ENCODE peak calls at places on chromosomes 3 and 15, in five cellular contexts. One of them, this sample, is unnamed.
A peak's percentile ranks its signal among the peaks of the same experiment; 100 is the strongest.

GRCh38 chr3:53026423-53027162 is 19.3 kb downstream of the SFMBT1 start:
- ATAC-seq in mucosa of descending colon: no peak
- ATAC-seq in gastrocnemius medialis: no peak
- ATAC-seq in right lobe of liver: no peak
- ATAC-seq in HCT116: peak; percentile 66
- ATAC-seq in this sample: no peak

GRCh38 chr3:34675383-34676120 is 877.1 kb downstream of the PDCD6IP start:
- ATAC-seq in mucosa of descending colon: no peak
- ATAC-seq in right lobe of liver: no peak
- ATAC-seq in HCT116: no peak
- ATAC-seq in gastrocnemius medialis: no peak
- ATAC-seq in this sample: no peak

GRCh38 chr3:7640787-7641186 is 779.9 kb downstream of the GRM7 start:
- ATAC-seq in mucosa of descending colon: no peak
- ATAC-seq in right lobe of liver: peak; percentile 88
- ATAC-seq in HCT116: no peak
- ATAC-seq in gastrocnemius medialis: no peak
- ATAC-seq in this sample: no peak

GRCh38 chr3:197949191-197949766 is 711 bp upstream of the RPL35A start:
- ATAC-seq in gastrocnemius medialis: no peak
- ATAC-seq in HCT116: peak; percentile 40
- ATAC-seq in mucosa of descending colon: no peak
- ATAC-seq in right lobe of liver: no peak
- ATAC-seq in this sample: no peak

GRCh38 chr15:31360843-31361763 is 34.5 kb downstream of the KLF13 start:
- ATAC-seq in gastrocnemius medialis: no peak
- ATAC-seq in right lobe of liver: no peak
- ATAC-seq in mucosa of descending colon: peak; percentile 72
- ATAC-seq in HCT116: no peak
- ATAC-seq in this sample: no peak

GRCh38 chr3:54427501-54427900 is 305.1 kb downstream of the CACNA2D3 start:
- ATAC-seq in right lobe of liver: no peak
- ATAC-seq in mucosa of descending colon: no peak
- ATAC-seq in gastrocnemius medialis: no peak
- ATAC-seq in HCT116: no peak
- ATAC-seq in this sample: no peak

GRCh38 chr3:27641271-27641670 is 80.9 kb downstream of the EOMES start:
- ATAC-seq in gastrocnemius medialis: no peak
- ATAC-seq in mucosa of descending colon: no peak
- ATAC-seq in right lobe of liver: no peak
- ATAC-seq in HCT116: no peak
- ATAC-seq in this sample: no peak

GRCh38 chr3:3836845-3837244 is 37.6 kb downstream of the LRRN1 start:
- ATAC-seq in HCT116: no peak
- ATAC-seq in gastrocnemius medialis: no peak
- ATAC-seq in right lobe of liver: no peak
- ATAC-seq in mucosa of descending colon: no peak
- ATAC-seq in this sample: no peak

GRCh38 chr3:66469220-66469640 is 31.6 kb downstream of the LRIG1 start:
- ATAC-seq in HCT116: no peak
- ATAC-seq in gastrocnemius medialis: no peak
- ATAC-seq in right lobe of liver: no peak
- ATAC-seq in mucosa of descending colon: no peak
- ATAC-seq in this sample: no peak

GRCh38 chr3:185508330-185508729 is 9.5 kb upstream of the TMEM41A start:
- ATAC-seq in HCT116: no peak
- ATAC-seq in gastrocnemius medialis: no peak
- ATAC-seq in mucosa of descending colon: no peak
- ATAC-seq in right lobe of liver: no peak
- ATAC-seq in this sample: no peak

GRCh38 chr3:61618871-61619270 is 57.5 kb downstream of the PTPRG start:
- ATAC-seq in HCT116: no peak
- ATAC-seq in gastrocnemius medialis: no peak
- ATAC-seq in right lobe of liver: no peak
- ATAC-seq in mucosa of descending colon: no peak
- ATAC-seq in this sample: no peak

GRCh38 chr15:90079619-90080559 is 22.4 kb downstream of the IDH2 start:
- ATAC-seq in gastrocnemius medialis: no peak
- ATAC-seq in HCT116: no peak
- ATAC-seq in mucosa of descending colon: peak; percentile 4
- ATAC-seq in right lobe of liver: no peak
- ATAC-seq in this sample: no peak

GRCh38 chr3:186380622-186381380 is 18.8 kb upstream of the DGKG start:
- ATAC-seq in HCT116: no peak
- ATAC-seq in gastrocnemius medialis: no peak
- ATAC-seq in right lobe of liver: no peak
- ATAC-seq in mucosa of descending colon: no peak
- ATAC-seq in this sample: no peak

GRCh38 chr15:28989239-28989830 is 103.6 kb downstream of the APBA2 start:
- ATAC-seq in HCT116: peak; percentile 90
- ATAC-seq in right lobe of liver: no peak
- ATAC-seq in mucosa of descending colon: no peak
- ATAC-seq in gastrocnemius medialis: no peak
- ATAC-seq in this sample: no peak

GRCh38 chr3:156761713-156762575 is 64.2 kb upstream of the LEKR1 start:
- ATAC-seq in mucosa of descending colon: no peak
- ATAC-seq in gastrocnemius medialis: no peak
- ATAC-seq in right lobe of liver: peak; percentile 44
- ATAC-seq in HCT116: no peak
- ATAC-seq in this sample: no peak

GRCh38 chr3:31546152-31546551 is 13.4 kb downstream of the STT3B start:
- ATAC-seq in HCT116: no peak
- ATAC-seq in gastrocnemius medialis: peak; percentile 26
- ATAC-seq in right lobe of liver: no peak
- ATAC-seq in mucosa of descending colon: no peak
- ATAC-seq in this sample: peak; percentile 69

GRCh38 chr3:73100734-73101550 is 39.5 kb downstream of the EBLN2 start:
- ATAC-seq in right lobe of liver: peak; percentile 99
- ATAC-seq in HCT116: peak; percentile 96
- ATAC-seq in gastrocnemius medialis: peak; percentile 93
- ATAC-seq in mucosa of descending colon: peak; percentile 94
- ATAC-seq in this sample: peak; percentile 75

GRCh38 chr3:151209652-151210051 is 6.6 kb upstream of the GPR171 start:
- ATAC-seq in gastrocnemius medialis: no peak
- ATAC-seq in HCT116: no peak
- ATAC-seq in mucosa of descending colon: no peak
- ATAC-seq in right lobe of liver: no peak
- ATAC-seq in this sample: no peak

GRCh38 chr3:10945683-10946287 is 46.8 kb upstream of the SLC6A1 start:
- ATAC-seq in gastrocnemius medialis: peak; percentile 78
- ATAC-seq in mucosa of descending colon: peak; percentile 69
- ATAC-seq in HCT116: peak; percentile 99
- ATAC-seq in right lobe of liver: peak; percentile 83
- ATAC-seq in this sample: peak; percentile 56

GRCh38 chr3:196624008-196624790 is 15.3 kb upstream of the NRROS start:
- ATAC-seq in gastrocnemius medialis: no peak
- ATAC-seq in HCT116: no peak
- ATAC-seq in right lobe of liver: peak; percentile 46
- ATAC-seq in mucosa of descending colon: peak; percentile 57
- ATAC-seq in this sample: peak; percentile 58

GRCh38 chr3:44513513-44513912 is 36.0 kb upstream of the ZNF445 start:
- ATAC-seq in gastrocnemius medialis: no peak
- ATAC-seq in HCT116: no peak
- ATAC-seq in mucosa of descending colon: no peak
- ATAC-seq in right lobe of liver: no peak
- ATAC-seq in this sample: no peak

GRCh38 chr3:54582424-54582823 is 345.4 kb downstream of the LRTM1 start:
- ATAC-seq in HCT116: no peak
- ATAC-seq in gastrocnemius medialis: no peak
- ATAC-seq in right lobe of liver: no peak
- ATAC-seq in mucosa of descending colon: no peak
- ATAC-seq in this sample: no peak

GRCh38 chr3:151210676-151211381 is 7.8 kb upstream of the GPR171 start:
- ATAC-seq in HCT116: no peak
- ATAC-seq in right lobe of liver: peak; percentile 93
- ATAC-seq in mucosa of descending colon: peak; percentile 95
- ATAC-seq in gastrocnemius medialis: no peak
- ATAC-seq in this sample: peak; percentile 31

GRCh38 chr3:72573051-72573450 is 275.2 kb downstream of the SHQ1 start:
- ATAC-seq in right lobe of liver: no peak
- ATAC-seq in mucosa of descending colon: no peak
- ATAC-seq in HCT116: no peak
- ATAC-seq in gastrocnemius medialis: no peak
- ATAC-seq in this sample: no peak

GRCh38 chr3:137792633-137793271 is 28.6 kb downstream of the SOX14 start:
- ATAC-seq in HCT116: peak; percentile 80
- ATAC-seq in gastrocnemius medialis: no peak
- ATAC-seq in right lobe of liver: peak; percentile 90
- ATAC-seq in mucosa of descending colon: peak; percentile 32
- ATAC-seq in this sample: no peak

GRCh38 chr3:171317133-171317532 is 143.1 kb downstream of the TNIK start:
- ATAC-seq in mucosa of descending colon: peak; percentile 36
- ATAC-seq in gastrocnemius medialis: no peak
- ATAC-seq in right lobe of liver: no peak
- ATAC-seq in HCT116: no peak
- ATAC-seq in this sample: no peak

GRCh38 chr3:23834082-23834870 is 28.5 kb downstream of the UBE2E1 start:
- ATAC-seq in right lobe of liver: no peak
- ATAC-seq in gastrocnemius medialis: peak; percentile 29
- ATAC-seq in mucosa of descending colon: no peak
- ATAC-seq in HCT116: peak; percentile 62
- ATAC-seq in this sample: no peak

GRCh38 chr3:61896251-61896650 is 334.9 kb downstream of the PTPRG start:
- ATAC-seq in mucosa of descending colon: peak; percentile 13
- ATAC-seq in right lobe of liver: peak; percentile 82
- ATAC-seq in HCT116: no peak
- ATAC-seq in gastrocnemius medialis: no peak
- ATAC-seq in this sample: no peak

DNA sequence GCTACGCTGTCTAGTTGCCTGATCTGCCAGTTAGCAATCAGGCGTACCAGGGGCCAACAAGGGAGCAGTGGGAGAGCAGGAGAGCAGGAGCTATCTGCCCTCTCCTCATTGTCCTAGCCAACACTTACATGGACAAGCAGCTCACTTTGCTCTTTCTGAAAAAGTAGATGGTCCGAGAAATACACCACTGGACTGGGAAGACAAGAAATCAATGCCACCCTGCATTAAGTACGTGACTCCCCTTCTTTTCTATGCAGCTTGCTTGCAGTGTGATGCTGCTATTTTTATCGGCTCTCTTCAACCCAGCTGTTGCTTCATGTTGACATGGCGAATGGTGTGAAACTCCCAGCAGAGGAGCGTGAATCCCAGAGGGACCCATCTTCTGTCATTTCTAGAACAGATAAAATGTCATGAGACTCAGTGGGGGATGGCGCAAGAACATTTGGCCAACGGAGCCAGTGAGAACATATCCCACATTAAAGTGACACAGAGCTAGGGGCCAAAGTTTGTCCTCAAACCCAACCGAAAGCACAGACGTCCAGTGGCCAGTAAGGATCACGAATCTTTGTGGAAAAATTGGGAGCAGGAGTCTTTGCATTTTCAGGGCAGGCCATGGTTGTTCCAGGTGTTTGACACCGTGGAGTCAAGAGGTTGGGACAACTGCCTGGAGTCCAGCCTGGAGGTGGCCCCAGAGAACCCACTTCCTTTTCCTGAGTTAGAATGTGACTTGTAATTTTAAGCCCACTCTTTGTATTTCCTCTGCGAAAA is 53.7 kb upstream of the MEF2A start:
- ATAC-seq in right lobe of liver: peak; percentile 11
- ATAC-seq in HCT116: no peak
- ATAC-seq in gastrocnemius medialis: peak; percentile 72
- ATAC-seq in mucosa of descending colon: peak; percentile 41
- ATAC-seq in this sample: no peak
- TF ChIP-seq CTCF in right lobe of liver: no peak
- TF ChIP-seq CTCF in HCT116: no peak
- TF ChIP-seq CTCF in gastrocnemius medialis: no peak
- TF ChIP-seq CTCF in mucosa of descending colon: no peak
- TF ChIP-seq CTCF in this sample: no peak

DNA sequence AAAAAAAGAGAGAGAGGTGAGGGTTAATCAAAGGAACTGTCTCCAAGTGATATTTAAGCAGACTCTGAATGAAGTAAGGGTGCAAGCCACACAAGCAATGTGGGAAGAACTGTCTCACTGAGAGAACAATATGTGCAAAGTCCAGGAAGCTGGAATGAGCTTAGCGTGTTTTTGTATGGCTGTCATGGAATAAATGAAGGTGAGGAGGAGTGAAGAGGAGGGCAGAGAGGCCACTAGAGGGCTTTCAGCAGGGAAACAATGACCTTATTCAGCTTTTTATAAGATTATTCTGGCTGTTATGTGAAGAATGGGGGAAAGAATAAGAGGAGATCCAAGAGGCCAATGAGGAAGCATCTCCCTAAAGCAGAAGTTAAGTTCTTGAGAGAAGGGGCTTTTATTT is 86.9 kb upstream of the COL8A1 start:
- ATAC-seq in mucosa of descending colon: no peak
- ATAC-seq in right lobe of liver: no peak
- ATAC-seq in gastrocnemius medialis: no peak
- ATAC-seq in HCT116: no peak
- ATAC-seq in this sample: no peak
- TF ChIP-seq CTCF in mucosa of descending colon: no peak
- TF ChIP-seq CTCF in right lobe of liver: no peak
- TF ChIP-seq CTCF in gastrocnemius medialis: no peak
- TF ChIP-seq CTCF in HCT116: peak; percentile 28
- TF ChIP-seq CTCF in this sample: no peak

GRCh38 chr15:71386448-71387236 is 271.4 kb downstream of the THSD4 start:
- ATAC-seq in mucosa of descending colon: no peak
- ATAC-seq in gastrocnemius medialis: no peak
- ATAC-seq in HCT116: no peak
- ATAC-seq in right lobe of liver: peak; percentile 76
- ATAC-seq in this sample: no peak
- TF ChIP-seq CTCF in mucosa of descending colon: no peak
- TF ChIP-seq CTCF in gastrocnemius medialis: peak; percentile 64
- TF ChIP-seq CTCF in HCT116: peak; percentile 12
- TF ChIP-seq CTCF in right lobe of liver: peak; percentile 64
- TF ChIP-seq CTCF in this sample: peak; percentile 46

GRCh38 chr15:68195336-68196112 is 9.6 kb downstream of the CALML4 start:
- ATAC-seq in gastrocnemius medialis: no peak
- ATAC-seq in right lobe of liver: no peak
- ATAC-seq in mucosa of descending colon: no peak
- ATAC-seq in HCT116: peak; percentile 3
- ATAC-seq in this sample: no peak

GRCh38 chr15:68190048-68190447 is 15.1 kb downstream of the CALML4 start:
- ATAC-seq in gastrocnemius medialis: no peak
- ATAC-seq in HCT116: no peak
- ATAC-seq in mucosa of descending colon: no peak
- ATAC-seq in right lobe of liver: no peak
- ATAC-seq in this sample: no peak

GRCh38 chr15:68191555-68191954 is 13.6 kb downstream of the CALML4 start:
- ATAC-seq in mucosa of descending colon: no peak
- ATAC-seq in HCT116: no peak
- ATAC-seq in gastrocnemius medialis: no peak
- ATAC-seq in right lobe of liver: no peak
- ATAC-seq in this sample: no peak

GRCh38 chr15:68192804-68193521 is 12.2 kb downstream of the CALML4 start:
- ATAC-seq in gastrocnemius medialis: peak; percentile 38
- ATAC-seq in right lobe of liver: no peak
- ATAC-seq in mucosa of descending colon: no peak
- ATAC-seq in HCT116: peak; percentile 18
- ATAC-seq in this sample: no peak

DNA sequence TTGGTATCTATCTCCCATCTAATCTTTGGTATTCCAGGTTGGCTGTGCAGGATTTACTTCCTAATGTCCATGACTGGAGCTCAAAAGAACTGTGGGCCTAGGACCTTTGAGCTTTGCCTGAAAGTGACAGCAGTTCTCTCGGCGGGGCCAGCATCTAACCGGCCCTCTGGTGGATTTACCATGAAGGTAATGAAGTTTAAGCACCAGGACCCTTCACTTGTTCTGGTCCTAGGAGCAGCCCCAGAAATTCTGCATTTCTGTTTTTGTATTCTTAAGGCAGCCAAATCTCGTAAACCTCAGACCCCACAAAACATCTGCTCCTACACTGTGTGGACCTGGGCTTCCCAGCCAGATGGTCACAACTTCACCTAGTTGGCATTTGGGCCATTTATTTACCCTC is 13.0 kb downstream of the CALML4 start:
- ATAC-seq in mucosa of descending colon: no peak
- ATAC-seq in HCT116: no peak
- ATAC-seq in gastrocnemius medialis: no peak
- ATAC-seq in right lobe of liver: no peak
- ATAC-seq in this sample: no peak
- TF ChIP-seq CTCF in mucosa of descending colon: no peak
- TF ChIP-seq CTCF in HCT116: no peak
- TF ChIP-seq CTCF in gastrocnemius medialis: no peak
- TF ChIP-seq CTCF in right lobe of liver: no peak
- TF ChIP-seq CTCF in this sample: no peak

This sample was measured in gastroesophageal sphincter.